ENCODE peak calls at places on chromosomes 1 and 21, in six cellular contexts. F, Q, E, C, L and M are unnamed samples.

GRCh38 chr1:2212542-2213491 is 15.3 kb upstream of the SKI start:
- DNase-seq in F (peak), Q (peak), E (peak), C (peak), L (no peak), M (peak)

GRCh38 chr1:109632671-109633346 is 13.2 kb downstream of the AMPD2 start:
- DNase-seq in F (peak), Q (no peak), E (peak), C (peak), L (peak), M (peak)

GRCh38 chr21:25878334-25878733 is 143.6 kb downstream of the GABPA start:
- DNase-seq in F (no peak), Q (no peak), E (no peak), C (no peak), L (no peak), M (no peak)

GRCh38 chr1:34976384-34977209 is 8.6 kb downstream of the TMEM35B start:
- DNase-seq in F (no peak), Q (no peak), E (no peak), C (no peak), L (no peak), M (no peak)

GRCh38 chr1:47569681-47570470 is 132.0 kb downstream of the FOXD2 start:
- DNase-seq in F (peak), Q (peak), E (peak), C (no peak), L (no peak), M (no peak)

GRCh38 chr1:11640101-11640500 is 14.1 kb downstream of the FBXO2 start:
- DNase-seq in F (no peak), Q (no peak), E (no peak), C (no peak), L (no peak), M (no peak)

GRCh38 chr1:56688522-56689026 is 43.5 kb downstream of the PRKAA2 start:
- DNase-seq in F (no peak), Q (no peak), E (no peak), C (no peak), L (no peak), M (no peak)

GRCh38 chr1:81730881-81731280 is 69.9 kb upstream of the ADGRL2 start:
- DNase-seq in F (no peak), Q (no peak), E (no peak), C (no peak), L (no peak), M (no peak)

GRCh38 chr1:241598234-241598633 is 41.9 kb downstream of the CHML start:
- DNase-seq in F (no peak), Q (no peak), E (no peak), C (no peak), L (no peak), M (no peak)

GRCh38 chr1:241612533-241613505 is 27.4 kb downstream of the CHML start:
- DNase-seq in F (no peak), Q (no peak), E (no peak), C (no peak), L (no peak), M (no peak)

GRCh38 chr1:74771913-74772515 is 39.1 kb downstream of the TYW3 start:
- DNase-seq in F (no peak), Q (no peak), E (peak), C (peak), L (peak), M (no peak)

GRCh38 chr21:42447732-42448131 is 44.0 kb downstream of the UBASH3A start:
- DNase-seq in F (no peak), Q (no peak), E (no peak), C (no peak), L (no peak), M (no peak)

GRCh38 chr1:172662464-172663109 is 3.7 kb downstream of the FASLG start:
- DNase-seq in F (peak), Q (peak), E (peak), C (no peak), L (no peak), M (no peak)

GRCh38 chr1:59703918-59704378 is 110.8 kb upstream of the HOOK1 start:
- DNase-seq in F (no peak), Q (no peak), E (no peak), C (no peak), L (no peak), M (no peak)

GRCh38 chr1:91546876-91547275 is 46.2 kb downstream of the CDC7 start:
- DNase-seq in F (no peak), Q (no peak), E (no peak), C (no peak), L (peak), M (no peak)

GRCh38 chr21:31781737-31782136 is 49.8 kb upstream of the SCAF4 start:
- DNase-seq in F (no peak), Q (no peak), E (peak), C (no peak), L (no peak), M (no peak)

GRCh38 chr1:218304281-218305039 is 19.4 kb downstream of the RRP15 start:
- DNase-seq in F (no peak), Q (no peak), E (peak), C (no peak), L (no peak), M (no peak)

GRCh38 chr1:201556841-201557571 is 18.1 kb downstream of the NAV1 start:
- DNase-seq in F (no peak), Q (no peak), E (no peak), C (no peak), L (no peak), M (no peak)

GRCh38 chr1:109214695-109215623 is 1.2 kb downstream of the SARS1 start:
- DNase-seq in F (peak), Q (no peak), E (peak), C (no peak), L (peak), M (no peak)

GRCh38 chr1:205062319-205062718 is 19.3 kb downstream of the CNTN2 start:
- DNase-seq in F (no peak), Q (no peak), E (no peak), C (no peak), L (peak), M (no peak)

GRCh38 chr1:31976401-31976800 is 37.3 kb upstream of the KHDRBS1 start:
- DNase-seq in F (no peak), Q (no peak), E (no peak), C (no peak), L (no peak), M (no peak)

GRCh38 chr1:187413770-187414169 is 585.0 kb downstream of the PLA2G4A start:
- DNase-seq in F (no peak), Q (no peak), E (no peak), C (no peak), L (no peak), M (no peak)

GRCh38 chr1:114130213-114130612 is 23.5 kb downstream of the SYT6 start:
- DNase-seq in F (no peak), Q (no peak), E (no peak), C (no peak), L (no peak), M (no peak)

GRCh38 chr1:239814306-239814881 is 277.3 kb upstream of the FMN2 start:
- DNase-seq in F (no peak), Q (peak), E (no peak), C (no peak), L (no peak), M (peak)

GRCh38 chr1:119773711-119774241 is 5.1 kb upstream of the HMGCS2 start:
- DNase-seq in F (no peak), Q (no peak), E (no peak), C (peak), L (peak), M (no peak)

GRCh38 chr1:215636258-215636965 is 69.3 kb downstream of the KCTD3 start:
- DNase-seq in F (no peak), Q (peak), E (no peak), C (no peak), L (no peak), M (no peak)

GRCh38 chr1:196209983-196210382 is 398.3 kb downstream of the KCNT2 start:
- DNase-seq in F (no peak), Q (no peak), E (no peak), C (no peak), L (no peak), M (no peak)

GRCh38 chr1:166843769-166844596 is 4.7 kb downstream of the POGK start:
- DNase-seq in F (no peak), Q (no peak), E (peak), C (no peak), L (no peak), M (no peak)

GRCh38 chr1:113390871-113391642 is 742 bp downstream of the MAGI3 start:
- DNase-seq in F (peak), Q (peak), E (peak), C (no peak), L (peak), M (no peak)

GRCh38 chr21:16536661-16537359 is 807.0 kb downstream of the USP25 start:
- DNase-seq in F (no peak), Q (no peak), E (no peak), C (no peak), L (no peak), M (no peak)

GRCh38 chr21:16534408-16535099 is 804.8 kb downstream of the USP25 start:
- DNase-seq in F (peak), Q (peak), E (peak), C (no peak), L (no peak), M (no peak)

GRCh38 chr21:16535100-16535418 is 805.3 kb downstream of the USP25 start:
- DNase-seq in F (peak), Q (peak), E (peak), C (no peak), L (no peak), M (peak)

GRCh38 chr21:16541366-16541765 is 811.6 kb downstream of the USP25 start:
- DNase-seq in F (no peak), Q (no peak), E (no peak), C (no peak), L (no peak), M (no peak)

DNA sequence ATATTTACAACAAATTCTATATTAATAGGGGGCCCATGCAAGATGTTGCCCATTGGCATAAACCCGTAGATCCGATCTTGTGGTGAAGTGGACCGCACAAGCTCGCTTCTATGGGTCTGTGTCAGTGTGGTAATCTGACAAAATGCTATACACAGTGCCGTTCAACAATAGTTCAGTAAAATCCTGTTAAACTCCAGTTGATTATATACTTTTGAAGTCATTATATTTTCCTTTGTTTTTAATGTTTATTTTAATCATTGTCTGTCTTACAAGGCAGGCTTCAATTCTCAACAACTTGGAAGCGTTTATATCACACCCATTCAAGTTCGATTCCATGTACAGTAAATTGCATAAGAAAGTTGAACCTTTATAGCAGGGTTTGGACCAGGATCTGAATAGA is 809.3 kb downstream of the USP25 start:
- DNase-seq in F (no peak), Q (no peak), E (no peak), C (no peak), L (no peak), M (no peak)
- H3K4me3 ChIP-seq in F (no peak), Q (peak), E (no peak), C (no peak), L (no peak), M (no peak)

GRCh38 chr1:199857516-199857915 is 170.0 kb upstream of the NR5A2 start:
- DNase-seq in F (no peak), Q (no peak), E (no peak), C (no peak), L (no peak), M (no peak)

GRCh38 chr1:199855580-199855979 is 171.9 kb upstream of the NR5A2 start:
- DNase-seq in F (no peak), Q (no peak), E (no peak), C (no peak), L (no peak), M (no peak)

GRCh38 chr1:199854681-199855321 is 172.7 kb upstream of the NR5A2 start:
- DNase-seq in F (no peak), Q (no peak), E (no peak), C (no peak), L (no peak), M (no peak)

GRCh38 chr1:199857103-199857502 is 170.4 kb upstream of the NR5A2 start:
- DNase-seq in F (no peak), Q (no peak), E (no peak), C (no peak), L (no peak), M (no peak)

GRCh38 chr1:199856381-199856780 is 171.1 kb upstream of the NR5A2 start:
- DNase-seq in F (no peak), Q (no peak), E (no peak), C (no peak), L (no peak), M (no peak)
- H3K27ac ChIP-seq in F (no peak), Q (no peak), E (no peak), C (no peak), L (no peak), M (no peak)

GRCh38 chr1:208042868-208043267 is 131.9 kb upstream of the CD34 start:
- DNase-seq in F (no peak), Q (no peak), E (no peak), C (no peak), L (no peak), M (no peak)

GRCh38 chr1:208042041-208042615 is 131.2 kb upstream of the CD34 start:
- DNase-seq in F (no peak), Q (no peak), E (peak), C (no peak), L (no peak), M (no peak)

GRCh38 chr1:208039536-208040332 is 128.8 kb upstream of the CD34 start:
- DNase-seq in F (no peak), Q (no peak), E (no peak), C (no peak), L (no peak), M (no peak)

GRCh38 chr1:208041505-208041904 is 130.6 kb upstream of the CD34 start:
- DNase-seq in F (no peak), Q (no peak), E (no peak), C (no peak), L (no peak), M (no peak)

GRCh38 chr1:208040714-208041393 is 129.9 kb upstream of the CD34 start:
- DNase-seq in F (no peak), Q (no peak), E (no peak), C (peak), L (peak), M (no peak)
- H3K4me3 ChIP-seq in F (no peak), Q (no peak), E (no peak), C (no peak), L (no peak), M (no peak)

DNA sequence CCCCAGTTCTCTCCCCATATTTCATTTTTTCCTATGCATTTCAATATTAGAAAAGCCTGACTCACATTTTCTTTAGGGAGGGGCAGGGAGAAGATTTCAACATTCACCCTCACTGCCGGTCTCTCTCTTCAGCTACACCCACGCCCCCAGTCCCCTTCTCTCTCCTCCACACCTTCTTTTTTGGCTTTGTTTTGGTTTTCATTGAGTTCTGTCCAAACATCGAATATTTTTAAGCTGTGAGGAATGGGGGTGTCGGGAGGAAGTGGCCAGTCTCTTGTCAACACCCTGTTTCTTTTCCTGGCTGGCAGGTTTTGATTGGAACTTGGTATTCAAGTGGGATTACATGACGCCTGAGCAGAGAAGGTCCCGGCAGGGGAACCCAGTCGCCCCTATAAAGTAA is 177.3 kb downstream of the PGBD5 start:
- DNase-seq in F (no peak), Q (no peak), E (no peak), C (no peak), L (no peak), M (no peak)
- H3K27ac ChIP-seq in F (no peak), Q (no peak), E (no peak), C (no peak), L (no peak), M (peak)